ENCODE peak calls at places on chromosomes 1 and 21, in five cellular contexts. P is activated CD8-positive, alpha-beta memory T cell treated with anti-CD3 and anti-CD28 coated beads for 4 hours; Z is KG1; N is stimulated activated CD4-positive, alpha-beta T cell treated with anti-CD3 and anti-CD28 coated beads, Interleukin-15, amount 100 ng/mL, for 48 hours; G is IMR-90. B is an unnamed sample.
A peak's percentile ranks its signal among the peaks of the same experiment; 100 is the strongest.

GRCh38 chr1:44603718-44604117 is 70.6 kb downstream of the TMEM53 start:
- DNase-seq in P (no peak), Z (no peak), G (no peak), N (no peak), B (no peak)

GRCh38 chr1:113941245-113941559 is 12.1 kb downstream of the HIPK1 start:
- DNase-seq in G (no peak), P (no peak), N (no peak), Z (no peak), B (no peak)

GRCh38 chr1:24294757-24295371 is 24.3 kb upstream of the GRHL3 start:
- DNase-seq in Z (no peak), P (no peak), N (no peak), G (no peak), B (peak; percentile 65)

GRCh38 chr21:44817506-44817880 is 369 bp downstream of the SUMO3 start:
- DNase-seq in Z (peak; percentile 27), G (peak; percentile 88), N (peak; percentile 90), P (peak; percentile 87), B (peak; percentile 69)

GRCh38 chr1:226311376-226311775 is 2.4 kb upstream of the LIN9 start:
- DNase-seq in Z (no peak), G (no peak), P (no peak), N (no peak), B (no peak)

GRCh38 chr1:2322593-2323295 is 68.6 kb downstream of the MORN1 start:
- DNase-seq in N (no peak), Z (no peak), P (no peak), G (no peak), B (no peak)

GRCh38 chr1:179941439-179941838 is 13.2 kb upstream of the CEP350 start:
- DNase-seq in N (no peak), G (no peak), P (no peak), Z (no peak), B (no peak)

GRCh38 chr1:206512521-206513180 is 5.3 kb downstream of the RASSF5 start:
- DNase-seq in Z (no peak), P (no peak), G (no peak), N (no peak), B (no peak)

GRCh38 chr1:60279798-60280197 is 206.2 kb upstream of the C1orf87 start:
- DNase-seq in G (peak; percentile 6), Z (no peak), N (no peak), P (no peak), B (no peak)

GRCh38 chr1:197073978-197074377 is 6.9 kb upstream of the F13B start:
- DNase-seq in P (no peak), G (no peak), N (no peak), Z (no peak), B (no peak)

GRCh38 chr1:19057182-19057779 is 100.8 kb upstream of the IFFO2 start:
- DNase-seq in N (no peak), P (no peak), G (no peak), Z (no peak), B (no peak)

GRCh38 chr1:212975607-212975918 is 25.2 kb downstream of the VASH2 start:
- DNase-seq in G (peak; percentile 65), P (no peak), Z (no peak), N (no peak), B (no peak)

GRCh38 chr1:58584082-58584895 is 7.2 kb upstream of the TACSTD2 start:
- DNase-seq in G (peak; percentile 96), P (no peak), Z (no peak), N (no peak), B (peak; percentile 91)

GRCh38 chr1:4108341-4108740 is 208.3 kb upstream of the C1orf174 start:
- DNase-seq in Z (no peak), P (no peak), G (no peak), N (no peak), B (no peak)

GRCh38 chr1:178011101-178011828 is 41.4 kb upstream of the SEC16B start:
- DNase-seq in Z (no peak), P (no peak), G (peak; percentile 84), N (no peak), B (peak; percentile 56)

GRCh38 chr1:22976461-22977243 is 4.0 kb upstream of the LACTBL1 start:
- DNase-seq in Z (peak; percentile 61), N (peak; percentile 36), P (no peak), G (peak; percentile 85), B (peak; percentile 69)

GRCh38 chr1:207748737-207749528 is 2.9 kb upstream of the CD46 start:
- DNase-seq in N (no peak), P (no peak), G (no peak), Z (no peak), B (no peak)

GRCh38 chr1:160363951-160364350 is 2.9 kb upstream of the NHLH1 start:
- DNase-seq in P (no peak), N (no peak), Z (no peak), G (no peak), B (no peak)

GRCh38 chr1:174376030-174376429 is 71.7 kb upstream of the GPR52 start:
- DNase-seq in P (no peak), G (no peak), Z (no peak), N (no peak), B (no peak)

GRCh38 chr1:217275617-217276398 is 355.1 kb downstream of the GPATCH2 start:
- DNase-seq in Z (no peak), N (no peak), P (no peak), G (peak; percentile 88), B (peak; percentile 42)

GRCh38 chr1:162388615-162389014 is 7.1 kb downstream of the C1orf226 start:
- DNase-seq in Z (no peak), G (no peak), N (no peak), P (no peak), B (no peak)

GRCh38 chr1:17274186-17275170 is 25.6 kb downstream of the PADI3 start:
- DNase-seq in P (no peak), G (peak; percentile 29), N (peak; percentile 21), Z (no peak), B (peak; percentile 32)

GRCh38 chr1:65791860-65792670 is 630 bp upstream of the PDE4B start:
- DNase-seq in P (no peak), Z (no peak), G (peak; percentile 24), N (no peak), B (no peak)

GRCh38 chr1:94050263-94050662 is 70.7 kb downstream of the ABCA4 start:
- DNase-seq in P (no peak), G (peak; percentile 63), N (no peak), Z (no peak), B (no peak)

GRCh38 chr21:40120944-40121575 is 253.8 kb downstream of the PCP4 start:
- DNase-seq in Z (no peak), P (no peak), N (no peak), G (peak; percentile 1), B (peak; percentile 9)

GRCh38 chr1:231512147-231512698 is 16.2 kb upstream of the TSNAX start:
- DNase-seq in N (no peak), Z (no peak), P (no peak), G (peak; percentile 54), B (peak; percentile 96)

GRCh38 chr1:81590171-81590570 is 210.6 kb upstream of the ADGRL2 start:
- DNase-seq in Z (no peak), N (no peak), P (no peak), G (peak; percentile 39), B (no peak)

GRCh38 chr1:199007423-199007822 is 368.6 kb downstream of the PTPRC start:
- DNase-seq in N (no peak), Z (peak; percentile 57), P (no peak), G (no peak), B (no peak)

GRCh38 chr1:8347635-8348034 is 29.7 kb downstream of the SLC45A1 start:
- DNase-seq in Z (no peak), G (no peak), N (no peak), P (no peak), B (no peak)

GRCh38 chr1:90522432-90522831 is 194.7 kb downstream of the BARHL2 start:
- DNase-seq in Z (no peak), N (no peak), G (no peak), P (no peak), B (no peak)